ENCODE peak calls at places on chromosomes 6 and 20, in eight cellular contexts. L, Z, D, W, B, H, Y and C are unnamed samples.
A peak's percentile ranks its signal among the peaks of the same experiment; 100 is the strongest.

GRCh38 chr6:154569136-154569862 is 58.8 kb upstream of the CNKSR3 start:
- DNase-seq in L (no peak), Z (no peak), D (no peak), W (no peak), B (no peak), H (no peak), Y (no peak), C (no peak)

GRCh38 chr6:111210074-111210729 is 122.9 kb downstream of the SLC16A10 start:
- DNase-seq in L (peak; percentile 54), Z (peak; percentile 47), D (peak; percentile 57), W (no peak), B (no peak), H (no peak), Y (no peak), C (peak; percentile 62)

GRCh38 chr6:133254552-133255228 is 13.5 kb downstream of the EYA4 start:
- DNase-seq in L (no peak), Z (no peak), D (no peak), W (no peak), B (no peak), H (no peak), Y (no peak), C (no peak)

GRCh38 chr20:57662313-57663240 is 42.4 kb upstream of the ZBP1 start:
- DNase-seq in L (no peak), Z (no peak), D (no peak), W (peak; percentile 10), B (peak; percentile 81), H (no peak), Y (peak; percentile 15), C (no peak)

GRCh38 chr20:4973330-4974097 is 27.8 kb downstream of the SLC23A2 start:
- DNase-seq in L (no peak), Z (no peak), D (peak; percentile 76), W (peak; percentile 74), B (no peak), H (no peak), Y (no peak), C (no peak)

GRCh38 chr6:125598422-125598821 is 151.0 kb upstream of the HEY2 start:
- DNase-seq in L (peak; percentile 30), Z (no peak), D (no peak), W (peak; percentile 27), B (no peak), H (no peak), Y (peak; percentile 50), C (peak; percentile 20)

GRCh38 chr20:7790189-7790588 is 150.1 kb downstream of the HAO1 start:
- DNase-seq in L (peak; percentile 29), Z (no peak), D (no peak), W (no peak), B (no peak), H (no peak), Y (no peak), C (no peak)

GRCh38 chr20:63381781-63382431 is 20.8 kb upstream of the CHRNA4 start:
- DNase-seq in L (no peak), Z (no peak), D (no peak), W (no peak), B (no peak), H (peak; percentile 1), Y (no peak), C (peak; percentile 76)

GRCh38 chr6:161273752-161274487 is at the start of gene AGPAT4:
- DNase-seq in L (peak; percentile 95), Z (peak; percentile 76), D (peak; percentile 72), W (no peak), B (peak; percentile 70), H (peak; percentile 38), Y (peak; percentile 73), C (peak; percentile 96)

GRCh38 chr6:161271343-161272019 is 2.4 kb downstream of the AGPAT4 start:
- DNase-seq in L (no peak), Z (no peak), D (no peak), W (no peak), B (no peak), H (no peak), Y (no peak), C (no peak)

GRCh38 chr6:161273356-161273751 is 507 bp downstream of the AGPAT4 start:
- DNase-seq in L (no peak), Z (peak; percentile 60), D (no peak), W (no peak), B (no peak), H (peak; percentile 21), Y (no peak), C (no peak)

GRCh38 chr6:161274488-161274858 is 612 bp upstream of the AGPAT4 start:
- DNase-seq in L (no peak), Z (no peak), D (no peak), W (no peak), B (no peak), H (no peak), Y (no peak), C (no peak)

DNA sequence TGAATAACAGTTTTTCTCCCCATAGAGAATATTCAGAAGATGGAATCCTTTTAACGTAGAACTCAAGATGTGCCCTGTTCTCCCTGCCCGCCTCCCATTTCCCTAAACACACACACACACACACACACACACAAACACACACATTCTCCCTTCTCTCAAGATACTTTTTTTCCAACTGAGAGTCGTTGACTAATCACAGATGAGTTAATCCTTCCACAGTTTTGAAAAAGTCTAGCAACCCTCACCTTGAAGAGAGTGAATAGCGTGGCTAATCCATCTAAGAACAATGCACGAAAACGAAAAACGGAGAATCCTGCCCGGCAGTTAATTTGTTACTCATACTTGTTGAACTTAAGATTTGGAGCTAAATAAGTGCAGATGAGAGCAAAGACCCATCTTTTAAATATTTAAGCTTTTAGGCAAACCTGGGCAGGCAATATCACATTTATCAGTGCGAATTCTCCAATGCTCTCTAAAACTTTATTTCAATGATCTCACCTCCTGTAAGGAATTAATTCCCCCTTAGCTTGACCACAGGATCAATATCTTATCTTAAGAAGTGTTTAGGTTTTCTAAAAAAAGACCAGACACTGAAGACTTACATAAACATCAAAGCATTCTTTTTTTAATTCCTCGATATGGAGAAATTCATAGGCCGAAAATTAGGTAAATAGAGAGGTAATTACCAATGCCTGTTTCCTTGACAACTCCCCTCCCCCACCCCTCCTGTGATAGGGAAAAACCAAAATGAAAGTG is 1.1 kb downstream of the AGPAT4 start:
- DNase-seq in L (peak; percentile 57), Z (no peak), D (no peak), W (no peak), B (no peak), H (no peak), Y (no peak), C (peak; percentile 66)
- H3K27ac ChIP-seq in L (peak overlapping the region; percentile 13), Z (peak overlapping the region; percentile 57), D (no peak overlapping the region), W (no peak overlapping the region), B (peak overlapping the region; percentile 54), H (no peak overlapping the region), Y (no peak overlapping the region), C (peak overlapping the region; percentile 40)

DNA sequence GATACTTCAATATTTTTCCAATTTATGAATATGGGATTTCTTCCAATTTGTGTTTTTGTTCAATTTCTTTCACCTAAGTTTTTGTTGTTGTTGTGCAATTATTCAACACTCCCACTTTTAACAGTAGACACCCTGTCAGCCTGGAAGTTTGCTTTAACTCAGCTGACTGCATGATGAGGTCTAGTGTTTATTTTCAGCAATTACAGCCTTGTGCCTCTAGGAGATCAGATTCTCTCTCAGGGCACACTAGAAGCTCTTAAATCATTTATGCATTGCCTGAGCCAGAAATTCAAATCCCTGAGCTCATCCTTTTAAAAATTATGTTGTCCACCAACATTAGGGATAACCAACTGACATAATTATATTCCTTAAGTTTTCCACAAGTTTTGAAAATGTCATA is 85.7 kb downstream of the MRAP2 start:
- DNase-seq in L (no peak), Z (no peak), D (no peak), W (no peak), B (no peak), H (no peak), Y (no peak), C (no peak)
- H3K27ac ChIP-seq in L (no peak overlapping the region), Z (no peak overlapping the region), D (no peak overlapping the region), W (no peak overlapping the region), B (no peak overlapping the region), H (no peak overlapping the region), Y (no peak overlapping the region), C (no peak overlapping the region)

GRCh38 chr6:13479971-13480434 is 7.4 kb downstream of the GFOD1 start:
- DNase-seq in L (peak; percentile 99), Z (no peak), D (no peak), W (peak; percentile 46), B (no peak), H (no peak), Y (peak; percentile 44), C (no peak)

GRCh38 chr6:13478525-13478962 is 8.9 kb downstream of the GFOD1 start:
- DNase-seq in L (no peak), Z (no peak), D (no peak), W (no peak), B (no peak), H (no peak), Y (no peak), C (no peak)

GRCh38 chr6:13484138-13484708 is 3.2 kb downstream of the GFOD1 start:
- DNase-seq in L (no peak), Z (no peak), D (no peak), W (no peak), B (no peak), H (no peak), Y (no peak), C (no peak)

GRCh38 chr6:13480631-13481501 is 6.5 kb downstream of the GFOD1 start:
- DNase-seq in L (peak; percentile 88), Z (no peak), D (no peak), W (no peak), B (no peak), H (no peak), Y (no peak), C (no peak)

DNA sequence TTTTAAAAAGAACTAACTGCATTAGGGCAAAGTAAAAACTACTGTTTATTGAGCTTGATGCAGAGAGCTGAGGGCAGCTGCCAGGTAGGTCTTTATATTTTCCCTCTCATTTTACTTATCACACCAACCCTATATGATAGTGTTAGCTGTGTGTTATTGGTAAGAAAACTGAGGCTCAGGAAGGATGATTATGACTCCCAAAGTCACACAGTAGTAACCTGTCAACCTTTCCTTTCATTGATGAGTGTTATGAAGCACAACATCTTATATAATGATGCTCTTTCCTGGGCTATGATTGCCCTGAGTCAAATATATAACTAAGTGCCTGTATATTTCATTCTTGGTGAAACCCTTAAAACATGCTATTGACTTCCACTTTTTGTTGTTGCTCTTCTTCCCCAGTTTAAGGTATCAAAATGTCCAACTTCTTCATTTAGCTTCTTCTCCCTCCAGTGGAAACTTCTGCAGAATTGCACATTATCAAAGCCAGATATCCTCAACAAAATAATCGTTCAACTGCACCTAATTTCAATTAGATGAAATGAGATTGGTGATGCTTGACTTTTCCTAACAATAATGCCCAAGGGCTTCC is 8.1 kb downstream of the GFOD1 start:
- DNase-seq in L (no peak), Z (no peak), D (no peak), W (no peak), B (no peak), H (no peak), Y (no peak), C (no peak)
- H3K27ac ChIP-seq in L (peak overlapping the region; percentile 28), Z (no peak overlapping the region), D (no peak overlapping the region), W (no peak overlapping the region), B (peak overlapping the region; percentile 93), H (no peak overlapping the region), Y (no peak overlapping the region), C (no peak overlapping the region)

DNA sequence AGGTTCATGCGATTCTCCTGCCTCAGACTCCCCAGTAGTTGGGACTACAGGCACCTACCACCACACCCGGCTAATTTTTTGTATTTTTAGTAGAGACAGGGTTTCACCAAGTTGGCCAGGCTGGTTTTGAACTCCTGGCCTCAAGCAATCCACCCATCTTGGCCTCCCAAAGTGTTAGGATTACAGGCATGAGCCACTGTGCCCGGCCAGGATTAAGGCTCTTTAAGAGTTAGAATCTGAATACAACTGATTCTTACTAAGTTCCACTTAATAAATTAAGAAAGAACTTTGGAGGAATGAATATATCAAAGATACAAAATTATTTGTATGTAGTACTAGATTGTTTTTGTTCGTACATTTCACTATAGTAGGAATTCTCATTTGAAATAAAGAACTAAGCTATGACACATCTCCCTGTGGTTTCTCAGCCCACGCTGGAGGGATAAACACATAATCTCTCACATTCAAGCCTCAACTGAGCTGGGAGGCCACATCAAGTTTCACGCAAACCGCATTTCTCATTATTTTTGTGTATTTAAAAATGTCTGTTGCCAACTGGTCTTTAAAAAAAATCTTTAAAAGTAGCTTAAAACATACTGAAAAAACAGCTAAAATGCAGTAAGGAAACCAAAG is 34.2 kb downstream of the DTNBP1 start:
- DNase-seq in L (peak; percentile 26), Z (no peak), D (no peak), W (no peak), B (no peak), H (no peak), Y (no peak), C (peak; percentile 70)
- H3K27ac ChIP-seq in L (no peak overlapping the region), Z (no peak overlapping the region), D (no peak overlapping the region), W (no peak overlapping the region), B (no peak overlapping the region), H (no peak overlapping the region), Y (no peak overlapping the region), C (peak overlapping the region; percentile 68)